ENCODE peak calls at places on chromosomes 16 and 17, in four cellular contexts. One of them, this sample, is unnamed.

GRCh38 chr16:80899804-80900592 is 95.6 kb upstream of the CDYL2 start:
- DNase-seq in HEK293T: no peak
- DNase-seq in K562: no peak
- DNase-seq in HepG2: peak; percentile 52
- DNase-seq in this sample: no peak

GRCh38 chr17:56658648-56659047 is 65.1 kb downstream of the NOG start:
- DNase-seq in K562: peak; percentile 46
- DNase-seq in HepG2: no peak
- DNase-seq in HEK293T: no peak
- DNase-seq in this sample: no peak

GRCh38 chr17:62778990-62779681 is 29.0 kb downstream of the MARCHF10 start:
- DNase-seq in HEK293T: no peak
- DNase-seq in K562: peak; percentile 31
- DNase-seq in HepG2: peak; percentile 48
- DNase-seq in this sample: no peak

GRCh38 chr16:78372302-78372701 is 272.8 kb downstream of the WWOX start:
- DNase-seq in K562: no peak
- DNase-seq in HEK293T: no peak
- DNase-seq in HepG2: no peak
- DNase-seq in this sample: no peak

GRCh38 chr17:8476741-8477140 is 41.1 kb downstream of the NDEL1 start:
- DNase-seq in HEK293T: no peak
- DNase-seq in K562: no peak
- DNase-seq in HepG2: no peak
- DNase-seq in this sample: no peak

GRCh38 chr16:67767953-67768352 is 38.4 kb downstream of the RANBP10 start:
- DNase-seq in HEK293T: no peak
- DNase-seq in K562: no peak
- DNase-seq in HepG2: no peak
- DNase-seq in this sample: no peak

GRCh38 chr17:17780941-17781590 is 55.7 kb downstream of the SREBF1 start:
- DNase-seq in K562: no peak
- DNase-seq in HepG2: no peak
- DNase-seq in HEK293T: peak; percentile 44
- DNase-seq in this sample: no peak

GRCh38 chr16:4366016-4366415 is 5.6 kb upstream of the VASN start:
- DNase-seq in K562: no peak
- DNase-seq in HepG2: no peak
- DNase-seq in HEK293T: no peak
- DNase-seq in this sample: no peak

GRCh38 chr17:63514974-63515373 is 8.2 kb upstream of the KCNH6 start:
- DNase-seq in HepG2: no peak
- DNase-seq in HEK293T: no peak
- DNase-seq in K562: no peak
- DNase-seq in this sample: no peak

GRCh38 chr16:84548508-84548907 is 44.0 kb upstream of the MEAK7 start:
- DNase-seq in HepG2: no peak
- DNase-seq in HEK293T: no peak
- DNase-seq in K562: no peak
- DNase-seq in this sample: no peak

GRCh38 chr16:8278181-8278580 is 312.1 kb downstream of the TMEM114 start:
- DNase-seq in HEK293T: no peak
- DNase-seq in HepG2: no peak
- DNase-seq in K562: no peak
- DNase-seq in this sample: no peak

GRCh38 chr17:17235212-17236174 is 1.5 kb downstream of the FLCN start:
- DNase-seq in HepG2: peak; percentile 22
- DNase-seq in K562: no peak
- DNase-seq in HEK293T: peak; percentile 23
- DNase-seq in this sample: no peak

GRCh38 chr17:64058547-64059115 is 38.2 kb upstream of the ICAM2 start:
- DNase-seq in HEK293T: no peak
- DNase-seq in K562: peak; percentile 29
- DNase-seq in HepG2: no peak
- DNase-seq in this sample: no peak

GRCh38 chr17:51427259-51428255 is 167.2 kb downstream of the UTP18 start:
- DNase-seq in K562: no peak
- DNase-seq in HEK293T: no peak
- DNase-seq in HepG2: no peak
- DNase-seq in this sample: peak; percentile 26

GRCh38 chr17:77373298-77374169 is 232.8 kb downstream of the SEC14L1 start:
- DNase-seq in HEK293T: peak; percentile 66
- DNase-seq in HepG2: no peak
- DNase-seq in K562: no peak
- DNase-seq in this sample: no peak

GRCh38 chr16:29124828-29125227 is 140.0 kb downstream of the LAT start:
- DNase-seq in HEK293T: no peak
- DNase-seq in K562: no peak
- DNase-seq in HepG2: no peak
- DNase-seq in this sample: no peak

GRCh38 chr17:7223375-7223774 is 3.6 kb downstream of the ACADVL start:
- DNase-seq in HepG2: no peak
- DNase-seq in K562: no peak
- DNase-seq in HEK293T: no peak
- DNase-seq in this sample: no peak

GRCh38 chr17:30379303-30380105 is 777 bp downstream of the CPD start:
- DNase-seq in HepG2: no peak
- DNase-seq in K562: peak; percentile 21
- DNase-seq in HEK293T: peak; percentile 9
- DNase-seq in this sample: no peak

GRCh38 chr17:42818379-42818778 is 5.7 kb downstream of the BECN1 start:
- DNase-seq in K562: no peak
- DNase-seq in HepG2: no peak
- DNase-seq in HEK293T: no peak
- DNase-seq in this sample: no peak

GRCh38 chr17:80202197-80202596 is 17.9 kb downstream of the SGSH start:
- DNase-seq in K562: no peak
- DNase-seq in HepG2: no peak
- DNase-seq in HEK293T: no peak
- DNase-seq in this sample: no peak

GRCh38 chr17:60356947-60357346 is 35.0 kb downstream of the USP32 start:
- DNase-seq in K562: no peak
- DNase-seq in HepG2: no peak
- DNase-seq in HEK293T: no peak
- DNase-seq in this sample: no peak

GRCh38 chr17:81219476-81220180 is 3.1 kb downstream of the CEP131 start:
- DNase-seq in K562: no peak
- DNase-seq in HEK293T: no peak
- DNase-seq in HepG2: no peak
- DNase-seq in this sample: no peak

GRCh38 chr16:85781685-85782370 is 17.5 kb downstream of the EMC8 start:
- DNase-seq in HEK293T: no peak
- DNase-seq in HepG2: peak; percentile 68
- DNase-seq in K562: no peak
- DNase-seq in this sample: no peak

GRCh38 chr17:48374650-48375230 is 55.3 kb downstream of the SKAP1 start:
- DNase-seq in HepG2: peak; percentile 49
- DNase-seq in HEK293T: peak; percentile 73
- DNase-seq in K562: peak; percentile 58
- DNase-seq in this sample: no peak

GRCh38 chr16:14409563-14409962 is 220.5 kb downstream of the PARN start:
- DNase-seq in HepG2: peak; percentile 72
- DNase-seq in HEK293T: no peak
- DNase-seq in K562: no peak
- DNase-seq in this sample: no peak

GRCh38 chr17:48328457-48328856 is 101.6 kb downstream of the SKAP1 start:
- DNase-seq in K562: no peak
- DNase-seq in HepG2: no peak
- DNase-seq in HEK293T: no peak
- DNase-seq in this sample: no peak

GRCh38 chr16:87203060-87203656 is 114.0 kb downstream of the C16orf95 start:
- DNase-seq in HEK293T: peak; percentile 90
- DNase-seq in K562: peak; percentile 80
- DNase-seq in HepG2: peak; percentile 69
- DNase-seq in this sample: no peak

GRCh38 chr16:60246055-60246454 is 1511.9 kb upstream of the GOT2 start:
- DNase-seq in HEK293T: no peak
- DNase-seq in K562: no peak
- DNase-seq in HepG2: no peak
- DNase-seq in this sample: no peak

GRCh38 chr17:81117672-81118198 is 47.6 kb upstream of the PVALEF start:
- DNase-seq in HepG2: no peak
- DNase-seq in HEK293T: no peak
- DNase-seq in K562: no peak
- DNase-seq in this sample: no peak

GRCh38 chr17:3843935-3844516 is 2.0 kb downstream of the NCBP3 start:
- DNase-seq in HepG2: peak; percentile 59
- DNase-seq in HEK293T: peak; percentile 68
- DNase-seq in K562: peak; percentile 29
- DNase-seq in this sample: no peak

GRCh38 chr17:59332890-59333377 is 1.5 kb downstream of the YPEL2 start:
- DNase-seq in HepG2: no peak
- DNase-seq in HEK293T: no peak
- DNase-seq in K562: no peak
- DNase-seq in this sample: no peak

GRCh38 chr17:35056013-35056412 is 7.5 kb downstream of the RFFL start:
- DNase-seq in HEK293T: no peak
- DNase-seq in HepG2: no peak
- DNase-seq in K562: no peak
- DNase-seq in this sample: no peak

GRCh38 chr16:27204232-27204915 is 1.0 kb downstream of the KDM8 start:
- DNase-seq in K562: no peak
- DNase-seq in HEK293T: no peak
- DNase-seq in HepG2: no peak
- DNase-seq in this sample: no peak

GRCh38 chr16:67547423-67548264 is 14.7 kb upstream of the CTCF start:
- DNase-seq in K562: no peak
- DNase-seq in HEK293T: no peak
- DNase-seq in HepG2: no peak
- DNase-seq in this sample: no peak

GRCh38 chr17:68457168-68457538 is at the start of gene WIPI1:
- DNase-seq in HEK293T: no peak
- DNase-seq in HepG2: peak; percentile 39
- DNase-seq in K562: no peak
- DNase-seq in this sample: no peak
- TF ChIP-seq FOXK2 in HEK293T: no peak
- TF ChIP-seq FOXK2 in HepG2: no peak
- TF ChIP-seq FOXK2 in K562: no peak
- TF ChIP-seq FOXK2 in this sample: no peak

GRCh38 chr17:57918017-57918895 is 37.0 kb downstream of the CUEDC1 start:
- DNase-seq in K562: peak; percentile 46
- DNase-seq in HepG2: no peak
- DNase-seq in HEK293T: no peak
- DNase-seq in this sample: no peak
- TF ChIP-seq FOXK2 in K562: no peak
- TF ChIP-seq FOXK2 in HepG2: no peak
- TF ChIP-seq FOXK2 in HEK293T: no peak
- TF ChIP-seq FOXK2 in this sample: no peak

GRCh38 chr17:78391843-78392242 is 13.4 kb downstream of the PGS1 start:
- DNase-seq in HepG2: no peak
- DNase-seq in HEK293T: no peak
- DNase-seq in K562: no peak
- DNase-seq in this sample: no peak
- TF ChIP-seq FOXK2 in HepG2: no peak
- TF ChIP-seq FOXK2 in HEK293T: no peak
- TF ChIP-seq FOXK2 in K562: no peak
- TF ChIP-seq FOXK2 in this sample: no peak

DNA sequence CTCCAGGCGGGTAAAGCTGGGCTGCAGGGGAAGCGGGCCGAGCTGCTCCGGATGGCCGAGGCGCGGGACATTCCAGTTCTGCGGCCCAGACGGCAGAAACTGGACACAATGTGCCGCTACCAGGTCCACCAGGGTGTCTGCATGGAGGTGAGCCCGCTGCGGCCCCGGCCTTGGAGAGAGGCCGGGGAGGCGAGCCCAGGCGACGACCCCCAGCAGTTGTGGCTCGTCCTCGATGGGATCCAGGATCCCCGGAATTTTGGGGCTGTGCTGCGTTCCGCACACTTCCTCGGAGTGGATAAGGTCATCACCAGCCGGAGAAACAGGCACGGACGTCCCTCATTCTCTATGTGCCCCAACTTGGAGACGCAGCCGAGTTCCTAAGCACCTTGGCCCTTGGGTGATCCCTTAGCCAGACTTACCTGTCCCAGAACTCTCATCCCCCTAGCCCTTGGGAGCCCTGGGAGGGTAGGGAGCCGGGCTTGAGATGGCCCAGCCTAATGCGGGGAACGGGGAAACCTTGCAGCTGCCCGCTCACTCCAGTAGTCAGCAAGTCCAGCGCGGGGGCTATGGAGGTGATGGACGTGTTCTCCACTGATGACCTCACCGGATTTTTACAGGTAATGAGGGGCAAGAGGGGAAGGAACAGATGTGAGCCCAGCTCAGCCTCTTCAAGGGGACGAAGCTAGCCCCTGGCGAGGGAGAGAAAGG is 801 bp downstream of the MRM1 start:
- DNase-seq in K562: peak; percentile 25
- DNase-seq in HEK293T: no peak
- DNase-seq in HepG2: no peak
- DNase-seq in this sample: no peak
- TF ChIP-seq FOXK2 in K562: no peak
- TF ChIP-seq FOXK2 in HEK293T: no peak
- TF ChIP-seq FOXK2 in HepG2: no peak
- TF ChIP-seq FOXK2 in this sample: no peak

This sample was measured in GM12878.